ENCODE peak calls at places on chromosome 16, in six cellular contexts. M is NCI-H1105 treated with DMSO at 0.1 percent for 48 hours, X is heart left ventricle, G is epithelial cell of esophagus, U is mesendoderm, E is colonic mucosa. L is an unnamed sample.

GRCh38 chr16:17125671-17126070 is 345.1 kb downstream of the XYLT1 start:
- DNase-seq in M (no peak), X (no peak), G (no peak), U (peak), E (no peak), L (no peak)

GRCh38 chr16:56190903-56191806 is at the start of gene GNAO1:
- DNase-seq in M (peak), X (peak), G (peak), U (peak), E (no peak), L (peak)

GRCh38 chr16:85637808-85638186 is 24.7 kb downstream of the GSE1 start:
- DNase-seq in M (no peak), X (no peak), G (no peak), U (no peak), E (no peak), L (no peak)

GRCh38 chr16:90015586-90016338 is 3.5 kb downstream of the DBNDD1 start:
- DNase-seq in M (no peak), X (no peak), G (no peak), U (peak), E (no peak), L (no peak)

GRCh38 chr16:23869052-23869451 is 33.3 kb downstream of the PRKCB start:
- DNase-seq in M (no peak), X (no peak), G (no peak), U (peak), E (no peak), L (no peak)

GRCh38 chr16:28193530-28194423 is 18.0 kb downstream of the XPO6 start:
- DNase-seq in M (no peak), X (no peak), G (peak), U (peak), E (no peak), L (no peak)

GRCh38 chr16:82192665-82193064 is 22.6 kb upstream of the MPHOSPH6 start:
- DNase-seq in M (no peak), X (no peak), G (peak), U (no peak), E (no peak), L (no peak)

GRCh38 chr16:3101841-3102470 is 2.9 kb upstream of the ZSCAN10 start:
- DNase-seq in M (no peak), X (no peak), G (no peak), U (peak), E (no peak), L (no peak)

GRCh38 chr16:47143329-47143676 is 442 bp downstream of the NETO2 start:
- DNase-seq in M (peak), X (peak), G (peak), U (peak), E (peak), L (peak)

GRCh38 chr16:2022723-2023097 is 3.1 kb downstream of the NPW start:
- DNase-seq in M (no peak), X (no peak), G (peak), U (peak), E (no peak), L (no peak)

GRCh38 chr16:8751481-8752311 is 45.7 kb downstream of the TMEM186 start:
- DNase-seq in M (no peak), X (no peak), G (peak), U (peak), E (no peak), L (no peak)

GRCh38 chr16:17369441-17369951 is 101.3 kb downstream of the XYLT1 start:
- DNase-seq in M (no peak), X (peak), G (no peak), U (no peak), E (peak), L (no peak)

GRCh38 chr16:86878290-86879160 is 300.2 kb downstream of the FOXL1 start:
- DNase-seq in M (no peak), X (no peak), G (no peak), U (no peak), E (no peak), L (no peak)

GRCh38 chr16:68331879-68332410 is 21.1 kb downstream of the PRMT7 start:
- DNase-seq in M (no peak), X (no peak), G (no peak), U (no peak), E (no peak), L (no peak)

GRCh38 chr16:71647391-71647790 is 21.4 kb downstream of the MARVELD3 start:
- DNase-seq in M (no peak), X (no peak), G (no peak), U (no peak), E (no peak), L (no peak)

GRCh38 chr16:89314357-89314756 is 96.9 kb downstream of the ZNF778 start:
- DNase-seq in M (no peak), X (no peak), G (peak), U (no peak), E (no peak), L (no peak)

GRCh38 chr16:57576429-57576870 is 34.0 kb downstream of the ADGRG5 start:
- DNase-seq in M (peak), X (peak), G (peak), U (peak), E (peak), L (peak)

GRCh38 chr16:1553976-1554825 is 20.7 kb downstream of the TMEM204 start:
- DNase-seq in M (no peak), X (no peak), G (no peak), U (no peak), E (no peak), L (no peak)

GRCh38 chr16:46830902-46831647 is at the start of gene C16orf87:
- DNase-seq in M (peak), X (peak), G (peak), U (peak), E (peak), L (peak)

GRCh38 chr16:69397821-69398521 is 12.2 kb upstream of the TERF2 start:
- DNase-seq in M (no peak), X (no peak), G (peak), U (peak), E (peak), L (no peak)

GRCh38 chr16:3503513-3503912 is 2.7 kb downstream of the CLUAP1 start:
- DNase-seq in M (no peak), X (no peak), G (peak), U (no peak), E (no peak), L (no peak)

GRCh38 chr16:27267037-27267677 is 1.4 kb downstream of the NSMCE1 start:
- DNase-seq in M (no peak), X (no peak), G (no peak), U (no peak), E (no peak), L (no peak)

GRCh38 chr16:27364493-27365141 is 37.4 kb upstream of the IL21R start:
- DNase-seq in M (no peak), X (no peak), G (peak), U (no peak), E (peak), L (no peak)

GRCh38 chr16:19753815-19754643 is 36.0 kb downstream of the IQCK start:
- DNase-seq in M (no peak), X (no peak), G (peak), U (peak), E (peak), L (no peak)

GRCh38 chr16:56956756-56957155 is 5.0 kb upstream of the CETP start:
- DNase-seq in M (no peak), X (no peak), G (no peak), U (no peak), E (no peak), L (no peak)

GRCh38 chr16:5196204-5196603 is 98.6 kb upstream of the EEF2KMT start:
- DNase-seq in M (no peak), X (no peak), G (no peak), U (no peak), E (no peak), L (no peak)

GRCh38 chr16:23827245-23827543 is 8.6 kb upstream of the PRKCB start:
- DNase-seq in M (no peak), X (no peak), G (no peak), U (no peak), E (no peak), L (no peak)

GRCh38 chr16:85077039-85077438 is 35.2 kb downstream of the CIBAR2 start:
- DNase-seq in M (no peak), X (no peak), G (no peak), U (no peak), E (no peak), L (no peak)

GRCh38 chr16:88760424-88761142 is 24.4 kb downstream of the PIEZO1 start:
- DNase-seq in M (no peak), X (no peak), G (no peak), U (no peak), E (peak), L (no peak)

GRCh38 chr16:17078950-17079631 is 391.7 kb downstream of the XYLT1 start:
- DNase-seq in M (peak), X (no peak), G (no peak), U (no peak), E (no peak), L (no peak)